ENCODE peak calls at places on chromosomes 1 and 21, in five cellular contexts. One of them, this sample, is unnamed.
A peak's percentile ranks its signal among the peaks of the same experiment; 100 is the strongest.

GRCh38 chr1:52574594-52574993 is 21.7 kb upstream of the TUT4 start:
- DNase-seq in neural crest cell: no peak
- DNase-seq in K562: no peak
- DNase-seq in Caco-2: no peak
- DNase-seq in KBM-7: no peak
- DNase-seq in this sample: no peak

GRCh38 chr1:109398343-109399225 is 866 bp upstream of the SORT1 start:
- DNase-seq in neural crest cell: no peak
- DNase-seq in K562: no peak
- DNase-seq in Caco-2: no peak
- DNase-seq in KBM-7: no peak
- DNase-seq in this sample: no peak

GRCh38 chr1:235998812-235999211 is 66.1 kb downstream of the NID1 start:
- DNase-seq in neural crest cell: no peak
- DNase-seq in K562: no peak
- DNase-seq in Caco-2: no peak
- DNase-seq in KBM-7: no peak
- DNase-seq in this sample: no peak

GRCh38 chr1:190792873-190793272 is 315.2 kb upstream of the BRINP3 start:
- DNase-seq in neural crest cell: no peak
- DNase-seq in K562: no peak
- DNase-seq in Caco-2: no peak
- DNase-seq in KBM-7: no peak
- DNase-seq in this sample: no peak

GRCh38 chr1:217907504-217907903 is 276.4 kb downstream of the SPATA17 start:
- DNase-seq in neural crest cell: no peak
- DNase-seq in K562: no peak
- DNase-seq in Caco-2: no peak
- DNase-seq in KBM-7: no peak
- DNase-seq in this sample: no peak

GRCh38 chr1:40633563-40634376 is 31.7 kb downstream of the RIMS3 start:
- DNase-seq in neural crest cell: no peak
- DNase-seq in K562: peak; percentile 74
- DNase-seq in Caco-2: no peak
- DNase-seq in KBM-7: peak; percentile 51
- DNase-seq in this sample: no peak

GRCh38 chr1:1355376-1355775 is 3.0 kb downstream of the MXRA8 start:
- DNase-seq in neural crest cell: no peak
- DNase-seq in K562: no peak
- DNase-seq in Caco-2: peak; percentile 63
- DNase-seq in KBM-7: no peak
- DNase-seq in this sample: no peak

GRCh38 chr1:54172614-54173312 is 20.0 kb upstream of the CDCP2 start:
- DNase-seq in neural crest cell: no peak
- DNase-seq in K562: no peak
- DNase-seq in Caco-2: no peak
- DNase-seq in KBM-7: no peak
- DNase-seq in this sample: no peak

GRCh38 chr1:156371553-156372264 is 2.7 kb downstream of the RHBG start:
- DNase-seq in neural crest cell: no peak
- DNase-seq in K562: no peak
- DNase-seq in Caco-2: peak; percentile 58
- DNase-seq in KBM-7: no peak
- DNase-seq in this sample: peak; percentile 99

GRCh38 chr1:89978763-89979162 is 16.1 kb upstream of the ZNF326 start:
- DNase-seq in neural crest cell: no peak
- DNase-seq in K562: no peak
- DNase-seq in Caco-2: no peak
- DNase-seq in KBM-7: no peak
- DNase-seq in this sample: no peak

GRCh38 chr21:15706686-15707085 is 23.1 kb upstream of the USP25 start:
- DNase-seq in neural crest cell: no peak
- DNase-seq in K562: no peak
- DNase-seq in Caco-2: peak; percentile 74
- DNase-seq in KBM-7: no peak
- DNase-seq in this sample: no peak

GRCh38 chr1:205370780-205371179 is 14.1 kb upstream of the KLHDC8A start:
- DNase-seq in neural crest cell: no peak
- DNase-seq in K562: no peak
- DNase-seq in Caco-2: no peak
- DNase-seq in KBM-7: no peak
- DNase-seq in this sample: no peak

GRCh38 chr1:83882906-83883305 is 116.0 kb downstream of the TTLL7 start:
- DNase-seq in neural crest cell: no peak
- DNase-seq in K562: peak; percentile 13
- DNase-seq in Caco-2: no peak
- DNase-seq in KBM-7: peak; percentile 19
- DNase-seq in this sample: no peak

GRCh38 chr1:160639652-160640051 is 7.2 kb downstream of the SLAMF1 start:
- DNase-seq in neural crest cell: no peak
- DNase-seq in K562: no peak
- DNase-seq in Caco-2: no peak
- DNase-seq in KBM-7: no peak
- DNase-seq in this sample: no peak

GRCh38 chr1:92960395-92961130 is 699 bp downstream of the DIPK1A start:
- DNase-seq in neural crest cell: peak; percentile 33
- DNase-seq in K562: peak; percentile 54
- DNase-seq in Caco-2: peak; percentile 63
- DNase-seq in KBM-7: peak; percentile 81
- DNase-seq in this sample: peak; percentile 81

GRCh38 chr1:154598871-154599635 is 8.9 kb downstream of the ADAR start:
- DNase-seq in neural crest cell: no peak
- DNase-seq in K562: no peak
- DNase-seq in Caco-2: no peak
- DNase-seq in KBM-7: no peak
- DNase-seq in this sample: no peak

GRCh38 chr1:6603424-6603850 is 768 bp upstream of the KLHL21 start:
- DNase-seq in neural crest cell: peak; percentile 56
- DNase-seq in K562: no peak
- DNase-seq in Caco-2: peak; percentile 73
- DNase-seq in KBM-7: no peak
- DNase-seq in this sample: peak; percentile 54

GRCh38 chr21:45640001-45640887 is 3.3 kb upstream of the PCBP3 start:
- DNase-seq in neural crest cell: no peak
- DNase-seq in K562: peak; percentile 7
- DNase-seq in Caco-2: no peak
- DNase-seq in KBM-7: peak; percentile 38
- DNase-seq in this sample: no peak

This sample was measured in HepG2.